ENCODE peak calls at places on chromosomes 11 and 22, in nine cellular contexts. One of them, this sample, is unnamed.

GRCh38 chr22:49366437-49366836 is 461.2 kb downstream of the BRD1 start:
- DNase-seq in BE2C: no peak
- DNase-seq in fibroblast of pulmonary artery: no peak
- DNase-seq in PC-3: no peak
- DNase-seq in cardiac fibroblast: no peak
- DNase-seq in colonic mucosa: no peak
- DNase-seq in A549: no peak
- DNase-seq in NB4: no peak
- DNase-seq in H1: no peak
- DNase-seq in this sample: no peak

GRCh38 chr11:104075716-104076115 is 39.3 kb downstream of the DDI1 start:
- DNase-seq in BE2C: no peak
- DNase-seq in NB4: no peak
- DNase-seq in colonic mucosa: no peak
- DNase-seq in A549: no peak
- DNase-seq in H1: no peak
- DNase-seq in fibroblast of pulmonary artery: no peak
- DNase-seq in cardiac fibroblast: no peak
- DNase-seq in PC-3: no peak
- DNase-seq in this sample: no peak

GRCh38 chr11:125262194-125262824 is 97.8 kb downstream of the PKNOX2 start:
- DNase-seq in NB4: no peak
- DNase-seq in H1: no peak
- DNase-seq in A549: no peak
- DNase-seq in fibroblast of pulmonary artery: no peak
- DNase-seq in cardiac fibroblast: no peak
- DNase-seq in PC-3: no peak
- DNase-seq in colonic mucosa: no peak
- DNase-seq in BE2C: no peak
- DNase-seq in this sample: no peak

GRCh38 chr22:30868663-30869385 is 99.8 kb downstream of the MORC2 start:
- DNase-seq in A549: no peak
- DNase-seq in cardiac fibroblast: peak
- DNase-seq in H1: no peak
- DNase-seq in BE2C: no peak
- DNase-seq in PC-3: no peak
- DNase-seq in colonic mucosa: no peak
- DNase-seq in NB4: no peak
- DNase-seq in fibroblast of pulmonary artery: peak
- DNase-seq in this sample: no peak

GRCh38 chr22:26259510-26259909 is 90.2 kb downstream of the SEZ6L start:
- DNase-seq in A549: peak
- DNase-seq in cardiac fibroblast: peak
- DNase-seq in H1: peak
- DNase-seq in fibroblast of pulmonary artery: peak
- DNase-seq in BE2C: no peak
- DNase-seq in PC-3: peak
- DNase-seq in NB4: peak
- DNase-seq in colonic mucosa: no peak
- DNase-seq in this sample: peak

GRCh38 chr11:68013611-68014156 is 3.6 kb downstream of the ALDH3B1 start:
- DNase-seq in cardiac fibroblast: no peak
- DNase-seq in NB4: no peak
- DNase-seq in fibroblast of pulmonary artery: no peak
- DNase-seq in PC-3: no peak
- DNase-seq in BE2C: no peak
- DNase-seq in colonic mucosa: no peak
- DNase-seq in H1: no peak
- DNase-seq in A549: no peak
- DNase-seq in this sample: no peak

GRCh38 chr22:44549701-44550100 is 51.7 kb upstream of the RTL6 start:
- DNase-seq in colonic mucosa: no peak
- DNase-seq in BE2C: no peak
- DNase-seq in A549: no peak
- DNase-seq in fibroblast of pulmonary artery: peak
- DNase-seq in PC-3: no peak
- DNase-seq in NB4: no peak
- DNase-seq in cardiac fibroblast: no peak
- DNase-seq in H1: no peak
- DNase-seq in this sample: no peak

GRCh38 chr11:64372021-64372420 is 13.1 kb downstream of the RPS6KA4 start:
- DNase-seq in NB4: no peak
- DNase-seq in PC-3: no peak
- DNase-seq in cardiac fibroblast: no peak
- DNase-seq in H1: no peak
- DNase-seq in A549: no peak
- DNase-seq in BE2C: no peak
- DNase-seq in colonic mucosa: no peak
- DNase-seq in fibroblast of pulmonary artery: no peak
- DNase-seq in this sample: no peak

GRCh38 chr22:20956258-20957117 is 10.6 kb upstream of the AIFM3 start:
- DNase-seq in BE2C: no peak
- DNase-seq in A549: peak
- DNase-seq in H1: no peak
- DNase-seq in cardiac fibroblast: peak
- DNase-seq in NB4: no peak
- DNase-seq in PC-3: peak
- DNase-seq in colonic mucosa: peak
- DNase-seq in fibroblast of pulmonary artery: peak
- DNase-seq in this sample: no peak

GRCh38 chr11:113623114-113623513 is 83.0 kb downstream of the TMPRSS5 start:
- DNase-seq in BE2C: no peak
- DNase-seq in cardiac fibroblast: no peak
- DNase-seq in PC-3: peak
- DNase-seq in A549: no peak
- DNase-seq in colonic mucosa: no peak
- DNase-seq in NB4: no peak
- DNase-seq in fibroblast of pulmonary artery: no peak
- DNase-seq in H1: no peak
- DNase-seq in this sample: no peak

GRCh38 chr11:13720940-13721339 is 52.5 kb downstream of the FAR1 start:
- DNase-seq in BE2C: no peak
- DNase-seq in fibroblast of pulmonary artery: no peak
- DNase-seq in colonic mucosa: no peak
- DNase-seq in A549: no peak
- DNase-seq in PC-3: peak
- DNase-seq in NB4: no peak
- DNase-seq in cardiac fibroblast: peak
- DNase-seq in H1: no peak
- DNase-seq in this sample: no peak

GRCh38 chr11:16154715-16155396 is 201.5 kb downstream of the SOX6 start:
- DNase-seq in BE2C: no peak
- DNase-seq in A549: peak
- DNase-seq in PC-3: peak
- DNase-seq in cardiac fibroblast: peak
- DNase-seq in H1: no peak
- DNase-seq in NB4: no peak
- DNase-seq in fibroblast of pulmonary artery: peak
- DNase-seq in colonic mucosa: no peak
- DNase-seq in this sample: no peak

GRCh38 chr22:23804781-23805291 is 18.1 kb downstream of the SMARCB1 start:
- DNase-seq in fibroblast of pulmonary artery: peak
- DNase-seq in PC-3: no peak
- DNase-seq in colonic mucosa: no peak
- DNase-seq in H1: no peak
- DNase-seq in BE2C: no peak
- DNase-seq in A549: no peak
- DNase-seq in cardiac fibroblast: no peak
- DNase-seq in NB4: no peak
- DNase-seq in this sample: no peak

GRCh38 chr11:77091146-77091940 is 11.3 kb upstream of the OMP start:
- DNase-seq in cardiac fibroblast: peak
- DNase-seq in BE2C: peak
- DNase-seq in H1: peak
- DNase-seq in A549: peak
- DNase-seq in colonic mucosa: peak
- DNase-seq in NB4: peak
- DNase-seq in fibroblast of pulmonary artery: peak
- DNase-seq in PC-3: peak
- DNase-seq in this sample: peak

GRCh38 chr11:19660076-19660475 is 52.6 kb upstream of the NAV2 start:
- DNase-seq in A549: peak
- DNase-seq in PC-3: peak
- DNase-seq in BE2C: peak
- DNase-seq in cardiac fibroblast: peak
- DNase-seq in colonic mucosa: no peak
- DNase-seq in NB4: peak
- DNase-seq in fibroblast of pulmonary artery: peak
- DNase-seq in H1: no peak
- DNase-seq in this sample: peak

GRCh38 chr11:127493330-127493729 is 492.8 kb upstream of the KIRREL3 start:
- DNase-seq in cardiac fibroblast: peak
- DNase-seq in colonic mucosa: no peak
- DNase-seq in A549: peak
- DNase-seq in PC-3: peak
- DNase-seq in BE2C: peak
- DNase-seq in fibroblast of pulmonary artery: no peak
- DNase-seq in NB4: peak
- DNase-seq in H1: no peak
- DNase-seq in this sample: peak

GRCh38 chr22:17118342-17118741 is 2.8 kb downstream of the TMEM121B start:
- DNase-seq in NB4: peak
- DNase-seq in PC-3: no peak
- DNase-seq in BE2C: no peak
- DNase-seq in H1: no peak
- DNase-seq in fibroblast of pulmonary artery: no peak
- DNase-seq in A549: no peak
- DNase-seq in colonic mucosa: no peak
- DNase-seq in cardiac fibroblast: no peak
- DNase-seq in this sample: no peak

GRCh38 chr22:17120281-17120680 is 879 bp downstream of the TMEM121B start:
- DNase-seq in PC-3: no peak
- DNase-seq in A549: peak
- DNase-seq in cardiac fibroblast: peak
- DNase-seq in H1: peak
- DNase-seq in BE2C: no peak
- DNase-seq in fibroblast of pulmonary artery: peak
- DNase-seq in NB4: peak
- DNase-seq in colonic mucosa: no peak
- DNase-seq in this sample: peak

GRCh38 chr22:17117890-17118289 is 3.3 kb downstream of the TMEM121B start:
- DNase-seq in NB4: peak
- DNase-seq in A549: no peak
- DNase-seq in H1: no peak
- DNase-seq in fibroblast of pulmonary artery: no peak
- DNase-seq in BE2C: no peak
- DNase-seq in colonic mucosa: no peak
- DNase-seq in cardiac fibroblast: no peak
- DNase-seq in PC-3: no peak
- DNase-seq in this sample: peak

GRCh38 chr22:17120711-17121234 is 387 bp downstream of the TMEM121B start:
- DNase-seq in H1: no peak
- DNase-seq in NB4: peak
- DNase-seq in cardiac fibroblast: no peak
- DNase-seq in PC-3: no peak
- DNase-seq in A549: no peak
- DNase-seq in BE2C: no peak
- DNase-seq in colonic mucosa: no peak
- DNase-seq in fibroblast of pulmonary artery: no peak
- DNase-seq in this sample: no peak

GRCh38 chr22:17119481-17120202 is 1.5 kb downstream of the TMEM121B start:
- DNase-seq in A549: peak
- DNase-seq in fibroblast of pulmonary artery: no peak
- DNase-seq in H1: peak
- DNase-seq in colonic mucosa: peak
- DNase-seq in cardiac fibroblast: peak
- DNase-seq in BE2C: peak
- DNase-seq in NB4: peak
- DNase-seq in PC-3: peak
- DNase-seq in this sample: peak
- TF ChIP-seq CTCF in A549: peak
- TF ChIP-seq CTCF in fibroblast of pulmonary artery: no peak
- TF ChIP-seq CTCF in H1: peak
- TF ChIP-seq CTCF in colonic mucosa: peak
- TF ChIP-seq CTCF in cardiac fibroblast: peak
- TF ChIP-seq CTCF in BE2C: peak
- TF ChIP-seq CTCF in NB4: peak
- TF ChIP-seq CTCF in PC-3: peak
- TF ChIP-seq CTCF in this sample: peak

GRCh38 chr22:33851240-33851639 is 69.0 kb downstream of the LARGE1 start:
- DNase-seq in cardiac fibroblast: no peak
- DNase-seq in BE2C: no peak
- DNase-seq in colonic mucosa: no peak
- DNase-seq in fibroblast of pulmonary artery: no peak
- DNase-seq in H1: no peak
- DNase-seq in PC-3: peak
- DNase-seq in NB4: peak
- DNase-seq in A549: no peak
- DNase-seq in this sample: no peak
- H3K4me3 ChIP-seq in cardiac fibroblast: no peak
- H3K4me3 ChIP-seq in BE2C: no peak
- H3K4me3 ChIP-seq in colonic mucosa: no peak
- H3K4me3 ChIP-seq in fibroblast of pulmonary artery: no peak
- H3K4me3 ChIP-seq in H1: no peak
- H3K4me3 ChIP-seq in PC-3: no peak
- H3K4me3 ChIP-seq in NB4: no peak
- H3K4me3 ChIP-seq in A549: no peak
- H3K4me3 ChIP-seq in this sample: no peak

GRCh38 chr22:37752189-37753061 is 55.3 kb upstream of the GCAT start:
- DNase-seq in H1: no peak
- DNase-seq in colonic mucosa: peak
- DNase-seq in fibroblast of pulmonary artery: peak
- DNase-seq in BE2C: peak
- DNase-seq in cardiac fibroblast: peak
- DNase-seq in PC-3: peak
- DNase-seq in A549: peak
- DNase-seq in NB4: no peak
- DNase-seq in this sample: no peak
- TF ChIP-seq CTCF in H1: no peak
- TF ChIP-seq CTCF in colonic mucosa: no peak
- TF ChIP-seq CTCF in fibroblast of pulmonary artery: peak
- TF ChIP-seq CTCF in BE2C: peak
- TF ChIP-seq CTCF in cardiac fibroblast: peak
- TF ChIP-seq CTCF in PC-3: no peak
- TF ChIP-seq CTCF in A549: no peak
- TF ChIP-seq CTCF in NB4: no peak
- TF ChIP-seq CTCF in this sample: no peak

DNA sequence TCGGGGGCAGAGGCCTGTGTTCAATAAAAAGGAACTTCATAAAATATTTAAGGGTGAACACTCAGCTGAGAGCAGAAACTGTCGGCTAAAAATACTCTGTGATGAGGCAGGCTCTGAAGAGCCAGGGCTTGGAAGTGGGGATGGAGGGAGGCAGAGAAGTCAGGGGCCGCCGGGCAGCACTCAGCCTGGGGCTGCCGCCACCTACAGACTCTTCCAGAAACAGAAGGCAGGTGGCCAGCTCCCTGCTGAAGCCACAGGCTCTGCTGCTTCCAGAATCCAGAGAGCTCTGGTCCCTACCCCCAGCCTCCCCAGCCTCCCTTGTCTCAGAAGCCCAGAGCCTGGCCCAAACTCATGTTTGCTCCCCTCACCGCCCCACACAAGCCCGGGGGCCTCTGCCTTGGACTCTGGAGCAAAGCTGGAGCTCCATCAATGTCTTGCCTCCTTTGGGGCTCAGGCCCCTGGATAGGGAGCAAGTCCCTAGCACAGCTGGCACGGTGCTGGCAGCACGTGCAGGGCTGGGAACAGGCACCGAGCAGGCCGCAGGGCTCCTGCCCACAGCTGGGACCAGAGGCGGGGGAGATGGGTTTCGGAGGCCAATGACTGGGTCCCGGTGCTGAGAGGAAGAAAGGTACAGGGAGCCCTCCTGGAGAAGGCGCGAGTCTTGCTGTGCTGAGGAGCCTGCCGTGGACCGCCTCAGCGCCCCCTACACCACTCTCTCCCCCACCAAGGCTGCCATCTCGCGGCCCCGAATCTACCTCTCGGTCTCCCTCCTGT is 8.2 kb downstream of the LRFN4 start:
- DNase-seq in BE2C: no peak
- DNase-seq in NB4: no peak
- DNase-seq in H1: no peak
- DNase-seq in PC-3: no peak
- DNase-seq in fibroblast of pulmonary artery: no peak
- DNase-seq in colonic mucosa: no peak
- DNase-seq in cardiac fibroblast: no peak
- DNase-seq in A549: no peak
- DNase-seq in this sample: no peak
- H3K4me3 ChIP-seq in BE2C: no peak
- H3K4me3 ChIP-seq in NB4: no peak
- H3K4me3 ChIP-seq in H1: no peak
- H3K4me3 ChIP-seq in PC-3: no peak
- H3K4me3 ChIP-seq in fibroblast of pulmonary artery: no peak
- H3K4me3 ChIP-seq in colonic mucosa: no peak
- H3K4me3 ChIP-seq in cardiac fibroblast: no peak
- H3K4me3 ChIP-seq in A549: no peak
- H3K4me3 ChIP-seq in this sample: no peak